ENCODE peak calls at places on chromosomes 12 and 14, in seven cellular contexts. One of them, this sample, is unnamed. For H3K4me1 and H3K9me3, the result is how much of the 10 kb centered on the place peaks cover.

GRCh38 chr14:58969951-58970751 is 218.3 kb upstream of the DAAM1 start:
- DNase-seq in psoas muscle: no peak
- DNase-seq in osteoblast: peak
- DNase-seq in heart left ventricle: no peak
- DNase-seq in colonic mucosa: no peak
- DNase-seq in A549: no peak
- DNase-seq in SK-N-SH: no peak
- DNase-seq in this sample: no peak

GRCh38 chr12:55830601-55831406 is 1.4 kb upstream of the DNAJC14 start:
- DNase-seq in colonic mucosa: peak
- DNase-seq in A549: peak
- DNase-seq in heart left ventricle: peak
- DNase-seq in osteoblast: peak
- DNase-seq in psoas muscle: peak
- DNase-seq in SK-N-SH: peak
- DNase-seq in this sample: peak

GRCh38 chr14:56962431-56962830 is 152.2 kb upstream of the OTX2 start:
- DNase-seq in colonic mucosa: no peak
- DNase-seq in A549: no peak
- DNase-seq in SK-N-SH: no peak
- DNase-seq in psoas muscle: no peak
- DNase-seq in osteoblast: no peak
- DNase-seq in heart left ventricle: no peak
- DNase-seq in this sample: no peak

GRCh38 chr14:53011053-53011462 is 60.2 kb upstream of the FERMT2 start:
- DNase-seq in heart left ventricle: peak
- DNase-seq in psoas muscle: peak
- DNase-seq in SK-N-SH: no peak
- DNase-seq in osteoblast: peak
- DNase-seq in colonic mucosa: peak
- DNase-seq in A549: peak
- DNase-seq in this sample: peak

GRCh38 chr12:12903642-12904609 is 12.6 kb downstream of the GPRC5A start:
- DNase-seq in psoas muscle: no peak
- DNase-seq in SK-N-SH: no peak
- DNase-seq in osteoblast: peak
- DNase-seq in A549: no peak
- DNase-seq in heart left ventricle: no peak
- DNase-seq in colonic mucosa: peak
- DNase-seq in this sample: no peak

GRCh38 chr14:54002653-54003052 is 46.0 kb upstream of the BMP4 start:
- DNase-seq in osteoblast: no peak
- DNase-seq in A549: no peak
- DNase-seq in psoas muscle: no peak
- DNase-seq in SK-N-SH: no peak
- DNase-seq in heart left ventricle: no peak
- DNase-seq in colonic mucosa: no peak
- DNase-seq in this sample: no peak

GRCh38 chr12:57476993-57477709 is 2.5 kb downstream of the ARHGAP9 start:
- DNase-seq in psoas muscle: no peak
- DNase-seq in colonic mucosa: no peak
- DNase-seq in A549: no peak
- DNase-seq in osteoblast: no peak
- DNase-seq in heart left ventricle: no peak
- DNase-seq in SK-N-SH: no peak
- DNase-seq in this sample: no peak

GRCh38 chr12:122886851-122887816 is 8.8 kb downstream of the VPS37B start:
- DNase-seq in colonic mucosa: no peak
- DNase-seq in SK-N-SH: no peak
- DNase-seq in psoas muscle: no peak
- DNase-seq in osteoblast: no peak
- DNase-seq in A549: peak
- DNase-seq in heart left ventricle: no peak
- DNase-seq in this sample: no peak

GRCh38 chr14:61343991-61344405 is 22.6 kb downstream of the PRKCH start:
- DNase-seq in psoas muscle: no peak
- DNase-seq in colonic mucosa: no peak
- DNase-seq in osteoblast: no peak
- DNase-seq in SK-N-SH: no peak
- DNase-seq in A549: no peak
- DNase-seq in heart left ventricle: no peak
- DNase-seq in this sample: no peak

GRCh38 chr12:21499765-21500164 is 1.7 kb downstream of the RECQL start:
- DNase-seq in osteoblast: no peak
- DNase-seq in heart left ventricle: no peak
- DNase-seq in A549: no peak
- DNase-seq in psoas muscle: no peak
- DNase-seq in colonic mucosa: no peak
- DNase-seq in SK-N-SH: no peak
- DNase-seq in this sample: no peak

GRCh38 chr12:9907769-9908168 is 24.4 kb downstream of the CLEC2A start:
- DNase-seq in osteoblast: no peak
- DNase-seq in colonic mucosa: no peak
- DNase-seq in SK-N-SH: no peak
- DNase-seq in psoas muscle: no peak
- DNase-seq in heart left ventricle: no peak
- DNase-seq in A549: no peak
- DNase-seq in this sample: no peak

GRCh38 chr12:110165540-110166159 is 41.5 kb downstream of the IFT81 start:
- DNase-seq in heart left ventricle: no peak
- DNase-seq in psoas muscle: no peak
- DNase-seq in A549: no peak
- DNase-seq in SK-N-SH: no peak
- DNase-seq in colonic mucosa: no peak
- DNase-seq in osteoblast: no peak
- DNase-seq in this sample: no peak

GRCh38 chr14:91220581-91221000 is 23.9 kb downstream of the GPR68 start:
- DNase-seq in SK-N-SH: no peak
- DNase-seq in osteoblast: no peak
- DNase-seq in psoas muscle: no peak
- DNase-seq in colonic mucosa: no peak
- DNase-seq in A549: no peak
- DNase-seq in heart left ventricle: no peak
- DNase-seq in this sample: no peak

GRCh38 chr12:52082668-52082987 is 3.1 kb downstream of the SMIM41 start:
- DNase-seq in colonic mucosa: no peak
- DNase-seq in SK-N-SH: no peak
- DNase-seq in A549: no peak
- DNase-seq in osteoblast: peak
- DNase-seq in psoas muscle: no peak
- DNase-seq in heart left ventricle: no peak
- DNase-seq in this sample: no peak

GRCh38 chr12:7966558-7966957 is 30.6 kb upstream of the SLC2A3 start:
- DNase-seq in heart left ventricle: no peak
- DNase-seq in psoas muscle: no peak
- DNase-seq in osteoblast: no peak
- DNase-seq in colonic mucosa: no peak
- DNase-seq in A549: no peak
- DNase-seq in SK-N-SH: no peak
- DNase-seq in this sample: no peak

GRCh38 chr12:76277480-76277879 is 70.7 kb downstream of the BBS10 start:
- DNase-seq in SK-N-SH: no peak
- DNase-seq in A549: no peak
- DNase-seq in osteoblast: no peak
- DNase-seq in colonic mucosa: no peak
- DNase-seq in psoas muscle: no peak
- DNase-seq in heart left ventricle: no peak
- DNase-seq in this sample: no peak

GRCh38 chr12:75694891-75695290 is 183.5 kb upstream of the KRR1 start:
- DNase-seq in SK-N-SH: no peak
- DNase-seq in heart left ventricle: no peak
- DNase-seq in psoas muscle: no peak
- DNase-seq in colonic mucosa: no peak
- DNase-seq in A549: no peak
- DNase-seq in osteoblast: no peak
- DNase-seq in this sample: no peak

GRCh38 chr14:75098682-75099081 is 28.2 kb downstream of the NEK9 start:
- DNase-seq in colonic mucosa: no peak
- DNase-seq in A549: no peak
- DNase-seq in osteoblast: no peak
- DNase-seq in psoas muscle: no peak
- DNase-seq in SK-N-SH: no peak
- DNase-seq in heart left ventricle: no peak
- DNase-seq in this sample: no peak

GRCh38 chr14:74429221-74429691 is 3.2 kb upstream of the SYNDIG1L start:
- DNase-seq in colonic mucosa: no peak
- DNase-seq in A549: no peak
- DNase-seq in psoas muscle: no peak
- DNase-seq in heart left ventricle: no peak
- DNase-seq in SK-N-SH: no peak
- DNase-seq in osteoblast: no peak
- DNase-seq in this sample: no peak

GRCh38 chr12:47079365-47079893 is at the start of gene PCED1B:
- DNase-seq in A549: no peak
- DNase-seq in colonic mucosa: peak
- DNase-seq in SK-N-SH: peak
- DNase-seq in heart left ventricle: peak
- DNase-seq in psoas muscle: peak
- DNase-seq in osteoblast: peak
- DNase-seq in this sample: peak

GRCh38 chr14:31307618-31308017 is 100.0 kb upstream of the HECTD1 start:
- DNase-seq in colonic mucosa: no peak
- DNase-seq in heart left ventricle: no peak
- DNase-seq in A549: no peak
- DNase-seq in psoas muscle: no peak
- DNase-seq in osteoblast: no peak
- DNase-seq in SK-N-SH: no peak
- DNase-seq in this sample: no peak

DNA sequence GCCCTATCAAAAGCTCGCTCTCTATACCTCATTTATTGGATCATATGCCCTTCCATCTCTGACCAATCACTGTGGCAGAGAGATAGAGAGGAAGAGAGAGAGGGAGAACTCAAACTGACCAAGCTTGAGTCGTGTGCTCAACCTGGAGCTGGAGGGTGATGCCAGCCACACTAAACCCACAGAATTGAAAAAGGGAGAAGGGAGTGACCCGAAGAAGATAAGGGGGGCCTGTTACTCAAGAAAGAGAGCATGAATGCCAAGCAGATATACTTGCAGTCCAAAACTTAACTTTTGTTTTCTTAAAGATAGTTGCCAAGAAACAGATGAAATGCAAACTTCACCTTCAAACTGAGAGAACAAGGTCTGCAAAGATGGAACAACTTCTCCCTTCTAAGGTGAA is 112.7 kb downstream of the BTG1 start:
- DNase-seq in psoas muscle: no peak
- DNase-seq in osteoblast: no peak
- DNase-seq in A549: no peak
- DNase-seq in heart left ventricle: no peak
- DNase-seq in colonic mucosa: no peak
- DNase-seq in SK-N-SH: no peak
- DNase-seq in this sample: no peak
- H3K4me1 ChIP-seq in psoas muscle: under half
- H3K4me1 ChIP-seq in osteoblast: under half
- H3K4me1 ChIP-seq in A549: under half
- H3K4me1 ChIP-seq in heart left ventricle: under half
- H3K4me1 ChIP-seq in colonic mucosa: under half
- H3K4me1 ChIP-seq in SK-N-SH: under half
- H3K4me1 ChIP-seq in this sample: half or more

DNA sequence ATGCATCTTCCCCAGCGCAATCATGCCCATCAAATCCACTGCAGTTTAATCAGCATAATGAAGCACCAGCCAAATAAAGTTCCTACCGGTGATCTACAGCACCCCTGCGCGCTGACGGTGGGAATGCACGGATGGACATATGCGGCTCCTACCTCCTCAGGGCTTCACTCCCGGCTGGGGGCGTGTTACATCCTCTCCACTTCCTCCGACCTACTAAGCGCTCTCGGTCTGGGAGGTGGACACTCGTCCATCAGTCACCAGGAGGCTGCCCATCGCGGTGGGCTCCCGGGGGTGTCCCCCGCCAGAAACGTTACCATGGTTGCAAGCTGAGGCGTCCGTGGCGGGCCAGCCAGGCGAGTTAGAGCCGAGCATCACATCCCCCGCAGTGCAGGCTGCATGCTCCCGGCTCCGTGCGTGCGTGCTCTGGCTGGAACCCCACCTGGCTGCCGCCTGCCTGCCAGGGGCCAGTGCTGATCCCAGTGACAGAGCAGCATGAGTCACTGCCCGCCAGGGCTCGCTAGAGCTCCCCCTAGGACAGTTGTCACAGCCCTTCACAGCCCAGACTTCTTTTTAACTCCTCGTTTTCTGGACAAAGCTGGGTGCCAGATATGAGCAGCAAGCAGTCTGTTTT is 73.0 kb downstream of the CIT start:
- DNase-seq in psoas muscle: peak
- DNase-seq in colonic mucosa: no peak
- DNase-seq in A549: peak
- DNase-seq in heart left ventricle: peak
- DNase-seq in SK-N-SH: peak
- DNase-seq in osteoblast: peak
- DNase-seq in this sample: peak
- H3K4me3 ChIP-seq in psoas muscle: peak
- H3K4me3 ChIP-seq in colonic mucosa: no peak
- H3K4me3 ChIP-seq in A549: no peak
- H3K4me3 ChIP-seq in heart left ventricle: peak
- H3K4me3 ChIP-seq in SK-N-SH: peak
- H3K4me3 ChIP-seq in osteoblast: peak
- H3K4me3 ChIP-seq in this sample: peak

DNA sequence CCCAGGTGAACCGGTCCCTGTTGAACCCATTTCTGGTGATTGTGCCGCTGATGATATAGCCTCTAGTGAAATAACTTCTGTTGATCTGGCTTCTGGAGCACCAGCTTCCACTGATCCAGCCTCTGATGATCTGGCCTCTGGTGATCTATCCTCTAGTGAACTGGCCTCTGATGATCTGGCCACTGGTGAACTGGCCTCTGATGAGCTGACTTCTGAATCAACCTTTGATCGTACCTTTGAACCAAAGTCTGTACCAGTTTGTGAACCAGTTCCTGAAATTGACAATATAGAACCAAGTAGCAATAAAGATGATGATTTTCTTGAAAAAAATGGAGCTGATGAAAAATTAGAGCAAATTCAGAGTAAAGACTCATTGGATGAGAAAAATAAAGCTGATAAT is 59.1 kb downstream of the ATF7IP start:
- DNase-seq in A549: no peak
- DNase-seq in psoas muscle: no peak
- DNase-seq in heart left ventricle: no peak
- DNase-seq in osteoblast: peak
- DNase-seq in SK-N-SH: no peak
- DNase-seq in colonic mucosa: no peak
- DNase-seq in this sample: no peak
- H3K9me3 ChIP-seq in A549: under half
- H3K9me3 ChIP-seq in psoas muscle: under half
- H3K9me3 ChIP-seq in heart left ventricle: under half
- H3K9me3 ChIP-seq in osteoblast: under half
- H3K9me3 ChIP-seq in SK-N-SH: under half
- H3K9me3 ChIP-seq in colonic mucosa: under half
- H3K9me3 ChIP-seq in this sample: under half

DNA sequence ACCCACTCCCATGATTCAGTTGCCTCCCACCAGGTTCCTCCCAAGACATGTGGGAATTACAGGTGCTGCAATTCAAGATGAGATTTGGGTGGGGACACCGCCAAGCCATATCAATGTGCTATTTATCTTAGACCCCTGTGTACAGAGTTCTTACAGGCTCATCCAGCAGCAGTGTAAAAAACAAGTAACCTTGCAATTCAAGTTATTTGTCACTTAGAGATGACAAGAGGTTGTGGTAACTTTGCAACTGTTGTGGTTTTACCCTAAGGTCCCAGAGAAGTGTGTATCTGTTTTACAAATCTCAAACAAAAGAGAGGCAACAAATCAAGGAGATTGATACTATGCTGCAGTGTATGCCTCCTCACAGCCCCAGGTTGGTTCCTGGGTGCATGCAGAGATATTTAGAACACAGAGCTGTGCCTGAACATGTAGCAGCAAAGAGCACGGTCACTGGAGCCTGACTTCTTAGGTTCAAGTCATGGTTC is 11.5 kb upstream of the HELB start:
- DNase-seq in colonic mucosa: no peak
- DNase-seq in SK-N-SH: no peak
- DNase-seq in osteoblast: no peak
- DNase-seq in psoas muscle: no peak
- DNase-seq in heart left ventricle: no peak
- DNase-seq in A549: no peak
- DNase-seq in this sample: no peak
- H3K4me1 ChIP-seq in colonic mucosa: under half
- H3K4me1 ChIP-seq in SK-N-SH: under half
- H3K4me1 ChIP-seq in osteoblast: under half
- H3K4me1 ChIP-seq in psoas muscle: under half
- H3K4me1 ChIP-seq in heart left ventricle: under half
- H3K4me1 ChIP-seq in A549: under half
- H3K4me1 ChIP-seq in this sample: under half